ENCODE peak calls at places on chromosomes 6 and 20, in five cellular contexts. H is brain microvascular endothelial cell; W is stimulated activated CD8-positive, alpha-beta memory T cell treated with anti-CD3 and anti-CD28 coated beads, Interleukin-7, amount 100 ng/mL, for 4 hours; X is activated T-cell treated with anti-CD3 and anti-CD28 coated beads, Interleukin-2, amount 50 U/mL, for 72 hours; L is psoas muscle. S is an unnamed sample.

GRCh38 chr6:150409576-150410066 is 40.8 kb downstream of the IYD start:
- DNase-seq in W (no peak), H (no peak), L (peak; percentile 56), X (no peak), S (no peak)

GRCh38 chr6:157148391-157149323 is 174.7 kb downstream of the TMEM242 start:
- DNase-seq in H (peak; percentile 97), W (no peak), X (no peak), L (peak; percentile 76), S (no peak)

GRCh38 chr6:1554881-1555569 is 54.7 kb upstream of the FOXC1 start:
- DNase-seq in W (peak; percentile 41), L (peak; percentile 90), X (peak; percentile 84), H (peak; percentile 42), S (peak; percentile 67)

GRCh38 chr6:108735991-108736345 is 112.3 kb upstream of the ARMC2 start:
- DNase-seq in X (no peak), L (no peak), H (no peak), W (no peak), S (no peak)

GRCh38 chr6:32568561-32568960 is 21.1 kb downstream of the HLA-DRB1 start:
- DNase-seq in X (no peak), H (no peak), L (no peak), W (no peak), S (no peak)

GRCh38 chr6:33824461-33825154 is 20.8 kb upstream of the MLN start:
- DNase-seq in L (no peak), H (peak; percentile 9), X (no peak), W (no peak), S (no peak)

GRCh38 chr6:57284056-57284455 is 33.4 kb upstream of the PRIM2 start:
- DNase-seq in X (no peak), W (no peak), H (no peak), L (no peak), S (no peak)

GRCh38 chr6:142374090-142374783 is 72.4 kb downstream of the ADGRG6 start:
- DNase-seq in H (no peak), X (no peak), L (no peak), W (no peak), S (no peak)

GRCh38 chr6:76230711-76231110 is 158.2 kb upstream of the IMPG1 start:
- DNase-seq in H (no peak), W (no peak), X (no peak), L (no peak), S (no peak)

GRCh38 chr20:1005452-1006027 is 3.4 kb upstream of the RSPO4 start:
- DNase-seq in H (peak; percentile 30), X (peak; percentile 39), L (no peak), W (no peak), S (peak; percentile 8)